ENCODE peak calls at places on chromosome 21, in four cellular contexts. One of them, this sample, is unnamed.

GRCh38 chr21:39874759-39875158 is 7.5 kb downstream of the PCP4 start:
- DNase-seq in left lung: no peak
- DNase-seq in heart left ventricle: no peak
- DNase-seq in neural progenitor cell: no peak
- DNase-seq in this sample: no peak

GRCh38 chr21:38816400-38816973 is 10.8 kb downstream of the ETS2 start:
- DNase-seq in left lung: no peak
- DNase-seq in heart left ventricle: no peak
- DNase-seq in neural progenitor cell: no peak
- DNase-seq in this sample: no peak

GRCh38 chr21:38858429-38859205 is 52.9 kb downstream of the ETS2 start:
- DNase-seq in left lung: no peak
- DNase-seq in heart left ventricle: no peak
- DNase-seq in neural progenitor cell: no peak
- DNase-seq in this sample: no peak

GRCh38 chr21:38266732-38267131 is 9.9 kb downstream of the KCNJ15 start:
- DNase-seq in left lung: no peak
- DNase-seq in heart left ventricle: no peak
- DNase-seq in neural progenitor cell: no peak
- DNase-seq in this sample: no peak

GRCh38 chr21:45098867-45099266 is 24.5 kb downstream of the ADARB1 start:
- DNase-seq in left lung: no peak
- DNase-seq in heart left ventricle: no peak
- DNase-seq in neural progenitor cell: peak
- DNase-seq in this sample: no peak

GRCh38 chr21:45819478-45820170 is 161.9 kb upstream of the COL6A1 start:
- DNase-seq in left lung: no peak
- DNase-seq in heart left ventricle: no peak
- DNase-seq in neural progenitor cell: no peak
- DNase-seq in this sample: no peak

GRCh38 chr21:38027901-38028300 is 111.6 kb upstream of the KCNJ6 start:
- DNase-seq in left lung: no peak
- DNase-seq in heart left ventricle: no peak
- DNase-seq in neural progenitor cell: no peak
- DNase-seq in this sample: no peak

GRCh38 chr21:38985423-38986378 is 180.0 kb downstream of the ETS2 start:
- DNase-seq in left lung: peak
- DNase-seq in heart left ventricle: peak
- DNase-seq in neural progenitor cell: no peak
- DNase-seq in this sample: no peak

GRCh38 chr21:45016491-45017375 is 57.6 kb upstream of the ADARB1 start:
- DNase-seq in left lung: peak
- DNase-seq in heart left ventricle: no peak
- DNase-seq in neural progenitor cell: no peak
- DNase-seq in this sample: no peak

GRCh38 chr21:16573581-16573980 is 843.8 kb downstream of the USP25 start:
- DNase-seq in left lung: no peak
- DNase-seq in heart left ventricle: no peak
- DNase-seq in neural progenitor cell: no peak
- DNase-seq in this sample: no peak

GRCh38 chr21:43769325-43769958 is 6.7 kb downstream of the CSTB start:
- DNase-seq in left lung: no peak
- DNase-seq in heart left ventricle: no peak
- DNase-seq in neural progenitor cell: no peak
- DNase-seq in this sample: no peak

GRCh38 chr21:43766734-43767497 is 9.2 kb downstream of the CSTB start:
- DNase-seq in left lung: no peak
- DNase-seq in heart left ventricle: no peak
- DNase-seq in neural progenitor cell: no peak
- DNase-seq in this sample: no peak

GRCh38 chr21:43767498-43767979 is 8.6 kb downstream of the CSTB start:
- DNase-seq in left lung: no peak
- DNase-seq in heart left ventricle: no peak
- DNase-seq in neural progenitor cell: no peak
- DNase-seq in this sample: no peak

GRCh38 chr21:43768868-43769167 is 7.3 kb downstream of the CSTB start:
- DNase-seq in left lung: no peak
- DNase-seq in heart left ventricle: no peak
- DNase-seq in neural progenitor cell: peak
- DNase-seq in this sample: no peak

GRCh38 chr21:43767980-43768867 is 7.9 kb downstream of the CSTB start:
- DNase-seq in left lung: peak
- DNase-seq in heart left ventricle: no peak
- DNase-seq in neural progenitor cell: peak
- DNase-seq in this sample: no peak
- H3K4me3 ChIP-seq in left lung: no peak
- H3K4me3 ChIP-seq in heart left ventricle: no peak
- H3K4me3 ChIP-seq in neural progenitor cell: no peak
- H3K4me3 ChIP-seq in this sample: no peak

DNA sequence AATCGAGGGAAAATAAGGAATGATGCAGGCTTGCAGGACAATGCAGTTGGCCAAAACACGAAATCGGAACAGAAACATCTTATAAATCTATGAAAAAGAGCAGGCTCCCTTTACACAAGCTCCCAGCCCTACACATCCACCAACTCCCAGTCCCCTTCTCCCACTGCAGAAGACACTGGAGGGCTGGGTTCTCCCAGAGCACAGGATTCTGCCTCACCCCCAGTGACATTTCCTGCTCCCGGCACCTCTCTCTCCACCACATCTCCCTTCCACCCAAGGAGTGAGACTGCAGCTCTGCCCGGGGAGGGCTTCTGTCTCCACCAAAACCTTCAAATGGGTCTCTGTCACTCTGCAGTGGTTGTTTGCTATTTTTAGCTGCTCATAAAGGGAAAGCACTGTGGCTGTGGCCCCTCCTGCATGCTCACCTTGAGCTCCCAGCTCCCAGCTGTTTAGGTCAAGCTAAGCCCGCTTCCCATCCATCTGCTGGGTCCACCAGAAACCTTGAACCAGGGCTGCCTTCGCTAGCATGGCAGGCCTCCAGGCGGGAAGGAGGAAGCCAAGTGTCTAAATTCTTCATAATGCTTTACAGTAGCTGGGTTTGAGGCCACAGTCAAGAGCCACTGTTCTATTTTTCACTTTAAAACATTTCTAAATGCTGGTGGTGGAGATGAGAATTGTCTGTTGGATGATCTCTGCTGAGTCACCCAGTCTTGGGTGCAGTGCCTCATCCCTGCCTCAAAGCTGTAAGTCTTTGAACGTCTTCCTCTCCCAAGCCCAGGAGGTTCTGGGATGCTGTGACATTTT is 3.3 kb upstream of the C2CD2 start:
- DNase-seq in left lung: no peak
- DNase-seq in heart left ventricle: no peak
- DNase-seq in neural progenitor cell: no peak
- DNase-seq in this sample: no peak
- H3K27ac ChIP-seq in left lung: no peak
- H3K27ac ChIP-seq in heart left ventricle: peak
- H3K27ac ChIP-seq in neural progenitor cell: no peak
- H3K27ac ChIP-seq in this sample: peak

GRCh38 chr21:15121655-15122120 is 56.9 kb upstream of the NRIP1 start:
- DNase-seq in left lung: peak
- DNase-seq in heart left ventricle: no peak
- DNase-seq in neural progenitor cell: no peak
- DNase-seq in this sample: no peak

GRCh38 chr21:15126948-15127347 is 62.1 kb upstream of the NRIP1 start:
- DNase-seq in left lung: no peak
- DNase-seq in heart left ventricle: no peak
- DNase-seq in neural progenitor cell: no peak
- DNase-seq in this sample: no peak

GRCh38 chr21:15124731-15125130 is 59.9 kb upstream of the NRIP1 start:
- DNase-seq in left lung: no peak
- DNase-seq in heart left ventricle: no peak
- DNase-seq in neural progenitor cell: no peak
- DNase-seq in this sample: no peak

GRCh38 chr21:15122241-15122640 is 57.4 kb upstream of the NRIP1 start:
- DNase-seq in left lung: no peak
- DNase-seq in heart left ventricle: no peak
- DNase-seq in neural progenitor cell: no peak
- DNase-seq in this sample: no peak

DNA sequence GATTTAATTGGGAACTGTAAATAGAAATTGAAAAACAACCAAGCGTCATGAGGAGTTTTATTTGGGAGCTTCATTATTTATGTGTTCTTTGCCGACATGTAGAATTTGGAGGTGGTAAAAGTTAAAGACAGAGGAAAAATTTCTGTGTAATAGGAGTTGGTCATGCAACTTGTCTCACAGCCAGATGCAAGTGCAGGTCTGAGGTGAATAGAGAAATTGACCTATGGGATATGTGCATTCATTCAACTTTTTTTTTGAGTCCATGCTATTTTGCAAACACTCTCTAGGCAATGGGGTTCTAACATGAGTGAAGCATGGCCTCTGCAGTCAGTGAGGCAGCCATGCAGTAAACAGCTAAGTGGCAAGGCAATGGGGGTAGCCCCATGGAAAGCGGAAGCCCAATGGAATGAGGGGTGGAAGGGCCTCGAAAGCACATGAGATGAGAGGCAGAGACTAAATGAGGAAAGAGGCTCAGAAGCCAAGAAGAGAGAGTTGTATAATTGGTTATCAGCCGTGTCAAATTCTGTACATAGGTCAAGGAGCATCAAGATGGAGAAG is 56.4 kb upstream of the NRIP1 start:
- DNase-seq in left lung: peak
- DNase-seq in heart left ventricle: no peak
- DNase-seq in neural progenitor cell: no peak
- DNase-seq in this sample: no peak
- H3K4me3 ChIP-seq in left lung: no peak
- H3K4me3 ChIP-seq in heart left ventricle: no peak
- H3K4me3 ChIP-seq in neural progenitor cell: no peak
- H3K4me3 ChIP-seq in this sample: no peak

DNA sequence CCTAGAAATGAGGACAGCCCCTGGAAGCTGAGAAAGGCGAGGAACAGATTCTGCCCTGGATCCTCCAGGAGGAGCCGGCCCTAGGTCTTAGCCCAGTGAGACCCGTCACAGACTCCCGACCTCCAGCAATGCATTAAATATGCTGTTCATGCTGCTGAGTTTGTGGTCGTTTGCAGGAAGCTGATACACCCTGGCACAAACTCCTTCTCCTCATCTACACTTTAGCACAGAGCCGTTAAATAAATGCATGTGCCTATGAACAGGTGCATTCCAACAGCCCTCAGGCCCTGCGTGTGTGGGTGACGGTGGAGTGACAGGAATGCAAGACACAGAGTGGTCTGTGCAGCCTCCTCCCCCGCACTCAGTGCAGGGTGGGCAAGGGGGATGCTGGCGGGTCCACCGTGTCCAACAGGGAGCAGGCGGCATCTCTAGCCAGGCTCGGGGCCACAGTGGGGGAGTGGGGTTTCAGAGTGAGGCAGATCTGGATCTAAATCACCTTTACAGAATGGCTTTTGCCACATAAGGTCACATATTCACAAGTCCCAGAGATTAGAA is 106.6 kb upstream of the TMPRSS2 start:
- DNase-seq in left lung: no peak
- DNase-seq in heart left ventricle: no peak
- DNase-seq in neural progenitor cell: no peak
- DNase-seq in this sample: no peak
- H3K27ac ChIP-seq in left lung: no peak
- H3K27ac ChIP-seq in heart left ventricle: no peak
- H3K27ac ChIP-seq in neural progenitor cell: no peak
- H3K27ac ChIP-seq in this sample: no peak

GRCh38 chr21:44012474-44013379 is 618 bp downstream of the TRAPPC10 start:
- DNase-seq in left lung: peak
- DNase-seq in heart left ventricle: peak
- DNase-seq in neural progenitor cell: peak
- DNase-seq in this sample: peak
- H3K4me3 ChIP-seq in left lung: peak
- H3K4me3 ChIP-seq in heart left ventricle: peak
- H3K4me3 ChIP-seq in neural progenitor cell: peak
- H3K4me3 ChIP-seq in this sample: peak

DNA sequence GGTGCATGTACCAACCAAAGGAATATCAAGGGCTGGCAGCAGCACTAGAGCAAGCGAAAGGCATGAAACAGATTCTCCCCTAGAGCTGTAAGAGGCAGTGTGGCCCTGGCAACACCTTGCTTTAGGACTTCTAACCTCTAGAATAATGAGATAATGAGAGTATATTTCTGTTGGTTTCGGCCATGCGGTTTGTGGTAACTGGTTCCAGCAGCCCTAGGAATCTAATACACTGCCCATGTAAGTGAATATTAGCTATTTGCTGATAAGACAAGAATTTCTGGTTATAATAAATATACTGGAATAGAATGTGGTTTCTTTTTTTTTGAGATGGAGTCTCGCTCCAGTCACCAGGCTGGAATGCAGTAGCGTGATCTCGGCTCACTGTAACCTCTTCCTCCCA is 199.4 kb downstream of the GABPA start:
- DNase-seq in left lung: no peak
- DNase-seq in heart left ventricle: no peak
- DNase-seq in neural progenitor cell: no peak
- DNase-seq in this sample: no peak
- H3K27ac ChIP-seq in left lung: no peak
- H3K27ac ChIP-seq in heart left ventricle: peak
- H3K27ac ChIP-seq in neural progenitor cell: no peak
- H3K27ac ChIP-seq in this sample: no peak

GRCh38 chr21:42306366-42307035 is 8.7 kb downstream of the TFF3 start:
- DNase-seq in left lung: no peak
- DNase-seq in heart left ventricle: no peak
- DNase-seq in neural progenitor cell: no peak
- DNase-seq in this sample: no peak
- H3K4me3 ChIP-seq in left lung: no peak
- H3K4me3 ChIP-seq in heart left ventricle: no peak
- H3K4me3 ChIP-seq in neural progenitor cell: no peak
- H3K4me3 ChIP-seq in this sample: no peak

This sample was measured in CD8-positive, alpha-beta memory T cell.